ENCODE peak calls at places on chromosome 17, in six cellular contexts. One of them, this sample, is unnamed. For H3K9me3, the result is how much of the 10 kb centered on the place peaks cover.

GRCh38 chr17:50365649-50366393 is 7.2 kb downstream of the MRPL27 start:
- DNase-seq in neuronal stem cell: no peak
- DNase-seq in IMR-90: no peak
- DNase-seq in H9: no peak
- DNase-seq in H1: no peak
- DNase-seq in trophoblast cell: no peak
- DNase-seq in this sample: no peak

GRCh38 chr17:364766-365165 is 12.2 kb upstream of the RPH3AL start:
- DNase-seq in neuronal stem cell: no peak
- DNase-seq in IMR-90: no peak
- DNase-seq in H9: no peak
- DNase-seq in H1: no peak
- DNase-seq in trophoblast cell: no peak
- DNase-seq in this sample: no peak

GRCh38 chr17:13835151-13835550 is 233.4 kb upstream of the HS3ST3A1 start:
- DNase-seq in neuronal stem cell: no peak
- DNase-seq in IMR-90: no peak
- DNase-seq in H9: no peak
- DNase-seq in H1: no peak
- DNase-seq in trophoblast cell: no peak
- DNase-seq in this sample: no peak

GRCh38 chr17:79792984-79793923 is 3.6 kb downstream of the CBX8 start:
- DNase-seq in neuronal stem cell: no peak
- DNase-seq in IMR-90: peak
- DNase-seq in H9: no peak
- DNase-seq in H1: no peak
- DNase-seq in trophoblast cell: peak
- DNase-seq in this sample: peak

GRCh38 chr17:47225911-47226688 is 17.0 kb downstream of the MYL4 start:
- DNase-seq in neuronal stem cell: no peak
- DNase-seq in IMR-90: peak
- DNase-seq in H9: no peak
- DNase-seq in H1: no peak
- DNase-seq in trophoblast cell: no peak
- DNase-seq in this sample: peak

GRCh38 chr17:16036261-16036660 is 36.6 kb downstream of the TTC19 start:
- DNase-seq in neuronal stem cell: no peak
- DNase-seq in IMR-90: no peak
- DNase-seq in H9: no peak
- DNase-seq in H1: no peak
- DNase-seq in trophoblast cell: no peak
- DNase-seq in this sample: no peak

GRCh38 chr17:50867856-50868438 is 1.8 kb upstream of the TOB1 start:
- DNase-seq in neuronal stem cell: no peak
- DNase-seq in IMR-90: peak
- DNase-seq in H9: no peak
- DNase-seq in H1: no peak
- DNase-seq in trophoblast cell: no peak
- DNase-seq in this sample: no peak

GRCh38 chr17:78141437-78142112 is 4.6 kb upstream of the C17orf99 start:
- DNase-seq in neuronal stem cell: no peak
- DNase-seq in IMR-90: no peak
- DNase-seq in H9: no peak
- DNase-seq in H1: no peak
- DNase-seq in trophoblast cell: peak
- DNase-seq in this sample: no peak

GRCh38 chr17:10772425-10773380 is 31.2 kb downstream of the TMEM238L start:
- DNase-seq in neuronal stem cell: peak
- DNase-seq in IMR-90: peak
- DNase-seq in H9: peak
- DNase-seq in H1: peak
- DNase-seq in trophoblast cell: peak
- DNase-seq in this sample: no peak

GRCh38 chr17:55705847-55706246 is 16.8 kb downstream of the TMEM100 start:
- DNase-seq in neuronal stem cell: no peak
- DNase-seq in IMR-90: no peak
- DNase-seq in H9: no peak
- DNase-seq in H1: no peak
- DNase-seq in trophoblast cell: no peak
- DNase-seq in this sample: peak

GRCh38 chr17:1584167-1584566 is 21.6 kb upstream of the PITPNA start:
- DNase-seq in neuronal stem cell: no peak
- DNase-seq in IMR-90: no peak
- DNase-seq in H9: no peak
- DNase-seq in H1: no peak
- DNase-seq in trophoblast cell: no peak
- DNase-seq in this sample: no peak

GRCh38 chr17:20944014-20944905 is 98.6 kb downstream of the USP22 start:
- DNase-seq in neuronal stem cell: no peak
- DNase-seq in IMR-90: no peak
- DNase-seq in H9: peak
- DNase-seq in H1: no peak
- DNase-seq in trophoblast cell: peak
- DNase-seq in this sample: no peak

GRCh38 chr17:80119271-80119791 is 17.9 kb downstream of the GAA start:
- DNase-seq in neuronal stem cell: no peak
- DNase-seq in IMR-90: no peak
- DNase-seq in H9: peak
- DNase-seq in H1: no peak
- DNase-seq in trophoblast cell: peak
- DNase-seq in this sample: no peak

GRCh38 chr17:41636652-41637051 is 12.3 kb upstream of the KRT17 start:
- DNase-seq in neuronal stem cell: no peak
- DNase-seq in IMR-90: no peak
- DNase-seq in H9: no peak
- DNase-seq in H1: no peak
- DNase-seq in trophoblast cell: no peak
- DNase-seq in this sample: no peak

GRCh38 chr17:37220609-37220953 is 155.2 kb upstream of the C17orf78 start:
- DNase-seq in neuronal stem cell: peak
- DNase-seq in IMR-90: peak
- DNase-seq in H9: peak
- DNase-seq in H1: no peak
- DNase-seq in trophoblast cell: peak
- DNase-seq in this sample: peak

GRCh38 chr17:77548967-77549366 is 408.2 kb downstream of the SEC14L1 start:
- DNase-seq in neuronal stem cell: no peak
- DNase-seq in IMR-90: no peak
- DNase-seq in H9: no peak
- DNase-seq in H1: no peak
- DNase-seq in trophoblast cell: no peak
- DNase-seq in this sample: no peak

GRCh38 chr17:40399185-40399584 is 18.5 kb downstream of the TOP2A start:
- DNase-seq in neuronal stem cell: no peak
- DNase-seq in IMR-90: peak
- DNase-seq in H9: no peak
- DNase-seq in H1: no peak
- DNase-seq in trophoblast cell: peak
- DNase-seq in this sample: peak

GRCh38 chr17:7081341-7082062 is 1.5 kb upstream of the CLEC10A start:
- DNase-seq in neuronal stem cell: no peak
- DNase-seq in IMR-90: no peak
- DNase-seq in H9: no peak
- DNase-seq in H1: no peak
- DNase-seq in trophoblast cell: no peak
- DNase-seq in this sample: no peak

GRCh38 chr17:8397636-8398035 is at the start of gene RNF222:
- DNase-seq in neuronal stem cell: no peak
- DNase-seq in IMR-90: no peak
- DNase-seq in H9: no peak
- DNase-seq in H1: no peak
- DNase-seq in trophoblast cell: peak
- DNase-seq in this sample: no peak

GRCh38 chr17:44383861-44384260 is 5.6 kb downstream of the ITGA2B start:
- DNase-seq in neuronal stem cell: no peak
- DNase-seq in IMR-90: no peak
- DNase-seq in H9: no peak
- DNase-seq in H1: no peak
- DNase-seq in trophoblast cell: no peak
- DNase-seq in this sample: no peak

GRCh38 chr17:64006361-64007088 is 8.4 kb downstream of the PRR29 start:
- DNase-seq in neuronal stem cell: no peak
- DNase-seq in IMR-90: no peak
- DNase-seq in H9: peak
- DNase-seq in H1: no peak
- DNase-seq in trophoblast cell: no peak
- DNase-seq in this sample: no peak

DNA sequence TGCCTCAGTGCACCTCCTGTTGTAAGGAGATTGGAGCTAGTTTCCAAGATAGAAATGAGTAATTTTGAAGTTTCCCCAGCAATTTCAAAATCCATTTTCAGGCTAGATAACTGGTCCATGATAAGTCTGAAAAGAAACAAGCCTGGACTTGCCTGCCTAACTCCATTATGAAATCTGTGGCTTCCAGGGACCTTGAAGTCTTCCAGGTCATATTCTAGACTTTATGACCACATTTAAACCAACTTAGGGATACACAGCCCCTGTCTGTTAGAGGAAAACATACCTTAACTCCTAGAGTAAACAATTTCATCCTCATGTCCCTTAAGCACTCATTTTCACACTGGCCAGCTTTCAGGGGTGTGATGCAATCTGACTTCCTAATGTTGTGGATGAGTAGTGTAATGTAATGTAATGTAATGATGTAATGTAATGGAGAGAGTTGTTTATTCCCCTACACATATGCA is 96.7 kb upstream of the FAM20A start:
- DNase-seq in neuronal stem cell: no peak
- DNase-seq in IMR-90: peak
- DNase-seq in H9: no peak
- DNase-seq in H1: no peak
- DNase-seq in trophoblast cell: peak
- DNase-seq in this sample: peak
- H2BK5ac ChIP-seq in neuronal stem cell: no peak
- H2BK5ac ChIP-seq in IMR-90: peak
- H2BK5ac ChIP-seq in H9: no peak
- H2BK5ac ChIP-seq in H1: no peak
- H2BK5ac ChIP-seq in trophoblast cell: no peak
- H2BK5ac ChIP-seq in this sample: no peak

GRCh38 chr17:18925187-18925586 is 26.8 kb upstream of the SLC5A10 start:
- DNase-seq in neuronal stem cell: no peak
- DNase-seq in IMR-90: no peak
- DNase-seq in H9: no peak
- DNase-seq in H1: no peak
- DNase-seq in trophoblast cell: no peak
- DNase-seq in this sample: no peak
- H3K14ac ChIP-seq in neuronal stem cell: no peak
- H3K14ac ChIP-seq in IMR-90: no peak
- H3K14ac ChIP-seq in H9: no peak
- H3K14ac ChIP-seq in H1: no peak
- H3K14ac ChIP-seq in trophoblast cell: no peak
- H3K14ac ChIP-seq in this sample: no peak

GRCh38 chr17:3271072-3271848 is 26.9 kb downstream of the OR3A1 start:
- DNase-seq in neuronal stem cell: no peak
- DNase-seq in IMR-90: no peak
- DNase-seq in H9: no peak
- DNase-seq in H1: no peak
- DNase-seq in trophoblast cell: no peak
- DNase-seq in this sample: no peak
- H3K9me3 ChIP-seq in neuronal stem cell: under half
- H3K9me3 ChIP-seq in IMR-90: under half
- H3K9me3 ChIP-seq in H9: half or more
- H3K9me3 ChIP-seq in H1: under half
- H3K9me3 ChIP-seq in trophoblast cell: under half
- H3K9me3 ChIP-seq in this sample: under half

DNA sequence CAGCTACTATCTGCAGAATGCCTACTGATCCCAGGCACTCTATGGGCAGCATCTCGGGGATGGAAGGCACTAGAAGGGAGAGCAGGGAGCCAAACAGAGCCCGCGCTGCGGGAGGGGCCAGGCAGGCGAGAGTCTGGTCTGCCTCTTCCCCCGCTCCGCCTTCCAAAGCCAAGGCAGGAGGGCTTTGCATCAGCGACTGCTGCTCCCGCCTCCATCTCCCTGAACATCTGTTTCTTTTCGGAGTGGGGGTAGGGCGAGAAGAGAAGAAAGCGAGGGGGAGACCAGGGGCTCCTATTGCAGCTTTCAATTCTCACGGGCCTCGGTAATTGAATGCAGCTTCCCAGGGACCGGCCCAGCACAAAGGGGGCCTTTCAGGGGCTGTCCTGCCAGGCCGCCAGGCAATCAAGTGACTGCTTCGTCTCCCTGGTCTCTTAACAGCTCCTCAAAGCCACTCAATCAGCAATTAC is 31.4 kb upstream of the CDC42EP4 start:
- DNase-seq in neuronal stem cell: peak
- DNase-seq in IMR-90: peak
- DNase-seq in H9: peak
- DNase-seq in H1: peak
- DNase-seq in trophoblast cell: no peak
- DNase-seq in this sample: peak
- H2BK5ac ChIP-seq in neuronal stem cell: peak
- H2BK5ac ChIP-seq in IMR-90: peak
- H2BK5ac ChIP-seq in H9: no peak
- H2BK5ac ChIP-seq in H1: peak
- H2BK5ac ChIP-seq in trophoblast cell: peak
- H2BK5ac ChIP-seq in this sample: peak

GRCh38 chr17:48892940-48893645 is 506 bp downstream of the ATP5MC1 start:
- DNase-seq in neuronal stem cell: no peak
- DNase-seq in IMR-90: no peak
- DNase-seq in H9: no peak
- DNase-seq in H1: no peak
- DNase-seq in trophoblast cell: no peak
- DNase-seq in this sample: no peak
- H3K14ac ChIP-seq in neuronal stem cell: no peak
- H3K14ac ChIP-seq in IMR-90: peak
- H3K14ac ChIP-seq in H9: no peak
- H3K14ac ChIP-seq in H1: no peak
- H3K14ac ChIP-seq in trophoblast cell: peak
- H3K14ac ChIP-seq in this sample: peak